ENCODE peak calls at places on chromosome 21, in nine cellular contexts. M is OCI-LY7; J is AG09309; E is CD4-positive, alpha-beta memory T cell; V is cardiac fibroblast; G is DND-41; S is left ventricle myocardium inferior; O is small intestine; L is spleen. F is an unnamed sample.

GRCh38 chr21:36135391-36136094 is 664 bp downstream of the CBR3 start:
- DNase-seq in M (peak; percentile 22), J (no peak), E (peak; percentile 61), V (peak; percentile 81), G (peak; percentile 63), S (peak; percentile 83), O (peak; percentile 74), L (peak; percentile 88), F (peak; percentile 85)

GRCh38 chr21:14403681-14404318 is 20.9 kb upstream of the HSPA13 start:
- DNase-seq in M (peak; percentile 45), J (peak; percentile 11), E (no peak), V (peak; percentile 63), G (peak; percentile 20), S (no peak), O (peak; percentile 33), L (no peak), F (peak; percentile 8)

GRCh38 chr21:35833388-35833787 is 226.9 kb downstream of the SETD4 start:
- DNase-seq in M (no peak), J (no peak), E (no peak), V (no peak), G (no peak), S (no peak), O (no peak), L (no peak), F (no peak)

GRCh38 chr21:42171091-42172053 is 47.6 kb upstream of the ABCG1 start:
- DNase-seq in M (peak; percentile 57), J (no peak), E (no peak), V (peak; percentile 37), G (no peak), S (peak; percentile 55), O (peak; percentile 95), L (no peak), F (no peak)

GRCh38 chr21:15731243-15731613 is 1.4 kb downstream of the USP25 start:
- DNase-seq in M (peak; percentile 13), J (no peak), E (peak; percentile 57), V (no peak), G (no peak), S (no peak), O (peak; percentile 51), L (no peak), F (no peak)

GRCh38 chr21:42763578-42764442 is 110.4 kb downstream of the PDE9A start:
- DNase-seq in M (no peak), J (no peak), E (no peak), V (no peak), G (no peak), S (no peak), O (peak; percentile 70), L (peak; percentile 58), F (no peak)

GRCh38 chr21:34635307-34635706 is 20.4 kb upstream of the RCAN1 start:
- DNase-seq in M (no peak), J (no peak), E (no peak), V (no peak), G (no peak), S (no peak), O (no peak), L (no peak), F (peak; percentile 54)

GRCh38 chr21:25867041-25867440 is 132.3 kb downstream of the GABPA start:
- DNase-seq in M (no peak), J (no peak), E (no peak), V (no peak), G (no peak), S (no peak), O (no peak), L (no peak), F (no peak)

GRCh38 chr21:15063821-15064575 is 802 bp downstream of the NRIP1 start:
- DNase-seq in M (no peak), J (no peak), E (peak; percentile 33), V (peak; percentile 46), G (peak; percentile 29), S (peak; percentile 68), O (peak; percentile 53), L (no peak), F (peak; percentile 75)

GRCh38 chr21:37548521-37548981 is 182.0 kb downstream of the DYRK1A start:
- DNase-seq in M (no peak), J (no peak), E (no peak), V (no peak), G (no peak), S (no peak), O (no peak), L (no peak), F (no peak)

DNA sequence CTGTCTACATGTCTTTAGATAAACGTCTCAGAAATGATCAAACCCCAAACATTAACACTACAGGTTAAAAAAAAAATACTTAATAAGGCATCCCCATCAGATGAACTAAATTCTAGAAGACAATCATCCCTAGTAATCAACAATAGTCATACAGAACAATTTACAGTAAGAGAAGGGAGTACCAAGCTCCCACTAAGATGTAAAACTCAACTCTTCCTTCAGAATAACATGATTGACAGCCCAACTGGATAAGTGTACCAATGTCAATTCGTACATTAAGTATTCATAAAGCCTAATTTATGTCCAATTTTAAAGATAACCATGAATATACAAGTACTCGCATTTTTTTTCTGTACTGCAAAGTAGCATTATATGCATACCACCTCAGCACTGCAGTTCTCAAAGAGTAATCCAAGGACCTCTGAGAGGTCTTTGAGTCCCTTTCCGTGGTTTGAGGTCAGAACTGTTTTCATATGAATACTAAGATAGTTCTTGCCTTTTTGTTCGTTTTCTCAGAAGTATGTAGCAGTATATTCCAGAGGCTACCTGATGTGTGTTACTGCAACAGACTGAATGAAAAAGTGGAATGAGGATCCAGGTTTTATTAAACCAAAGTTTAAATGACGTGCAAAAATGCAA is 6.6 kb downstream of the SCAF4 start:
- DNase-seq in M (no peak), J (no peak), E (no peak), V (no peak), G (no peak), S (no peak), O (no peak), L (no peak), F (no peak)
- H3K4me3 ChIP-seq in M (no peak overlapping the region), J (no peak overlapping the region), E (no peak overlapping the region), V (no peak overlapping the region), G (no peak overlapping the region), S (no peak overlapping the region), O (no peak overlapping the region), L (no peak overlapping the region), F (no peak overlapping the region)

GRCh38 chr21:33434770-33435360 is 31.7 kb downstream of the IFNGR2 start:
- DNase-seq in M (peak; percentile 60), J (peak; percentile 83), E (no peak), V (peak; percentile 95), G (no peak), S (no peak), O (no peak), L (no peak), F (no peak)
- H3K4me3 ChIP-seq in M (no peak overlapping the region), J (no peak overlapping the region), E (no peak overlapping the region), V (no peak overlapping the region), G (no peak overlapping the region), S (no peak overlapping the region), O (no peak overlapping the region), L (no peak overlapping the region), F (no peak overlapping the region)

GRCh38 chr21:41168391-41169257 is 664 bp downstream of the BACE2 start:
- DNase-seq in M (no peak), J (no peak), E (no peak), V (peak; percentile 64), G (peak; percentile 58), S (peak; percentile 42), O (peak; percentile 41), L (peak; percentile 80), F (peak; percentile 79)
- H3K4me3 ChIP-seq in M (no peak overlapping the region), J (peak overlapping the region; percentile 80), E (no peak overlapping the region), V (peak overlapping the region; percentile 70), G (peak overlapping the region; percentile 15), S (peak overlapping the region; percentile 87), O (peak overlapping the region; percentile 70), L (peak overlapping the region; percentile 82), F (peak overlapping the region; percentile 63)

GRCh38 chr21:26965091-26965566 is 1.8 kb downstream of the ADAMTS5 start:
- DNase-seq in M (no peak), J (no peak), E (no peak), V (no peak), G (no peak), S (no peak), O (no peak), L (peak; percentile 78), F (peak; percentile 5)
- H3K4me3 ChIP-seq in M (no peak overlapping the region), J (peak overlapping the region; percentile 64), E (no peak overlapping the region), V (peak overlapping the region; percentile 64), G (no peak overlapping the region), S (peak overlapping the region; percentile 76), O (no peak overlapping the region), L (peak overlapping the region; percentile 73), F (peak overlapping the region; percentile 64)

DNA sequence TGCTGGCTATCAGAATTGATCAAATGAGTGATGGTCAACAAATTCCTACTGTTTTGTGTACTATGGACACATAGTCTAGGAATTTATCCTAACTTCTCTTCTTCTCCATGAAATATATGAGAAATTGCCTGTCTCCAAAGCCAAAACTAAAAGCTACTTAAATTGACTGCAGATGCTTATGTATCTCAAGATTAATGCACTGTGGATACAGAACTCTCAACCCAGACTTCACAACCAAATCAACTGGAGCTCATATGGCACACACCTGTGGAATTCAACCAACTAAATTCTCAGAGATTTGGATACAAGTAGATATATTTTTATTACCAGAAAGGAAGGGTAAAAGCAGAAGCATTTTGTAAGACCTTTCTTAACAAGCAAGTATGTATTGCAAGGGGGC is 566.1 kb downstream of the LTN1 start:
- DNase-seq in M (no peak), J (no peak), E (no peak), V (no peak), G (no peak), S (no peak), O (no peak), L (no peak), F (no peak)
- H3K4me3 ChIP-seq in M (no peak overlapping the region), J (no peak overlapping the region), E (no peak overlapping the region), V (no peak overlapping the region), G (no peak overlapping the region), S (no peak overlapping the region), O (no peak overlapping the region), L (no peak overlapping the region), F (no peak overlapping the region)

DNA sequence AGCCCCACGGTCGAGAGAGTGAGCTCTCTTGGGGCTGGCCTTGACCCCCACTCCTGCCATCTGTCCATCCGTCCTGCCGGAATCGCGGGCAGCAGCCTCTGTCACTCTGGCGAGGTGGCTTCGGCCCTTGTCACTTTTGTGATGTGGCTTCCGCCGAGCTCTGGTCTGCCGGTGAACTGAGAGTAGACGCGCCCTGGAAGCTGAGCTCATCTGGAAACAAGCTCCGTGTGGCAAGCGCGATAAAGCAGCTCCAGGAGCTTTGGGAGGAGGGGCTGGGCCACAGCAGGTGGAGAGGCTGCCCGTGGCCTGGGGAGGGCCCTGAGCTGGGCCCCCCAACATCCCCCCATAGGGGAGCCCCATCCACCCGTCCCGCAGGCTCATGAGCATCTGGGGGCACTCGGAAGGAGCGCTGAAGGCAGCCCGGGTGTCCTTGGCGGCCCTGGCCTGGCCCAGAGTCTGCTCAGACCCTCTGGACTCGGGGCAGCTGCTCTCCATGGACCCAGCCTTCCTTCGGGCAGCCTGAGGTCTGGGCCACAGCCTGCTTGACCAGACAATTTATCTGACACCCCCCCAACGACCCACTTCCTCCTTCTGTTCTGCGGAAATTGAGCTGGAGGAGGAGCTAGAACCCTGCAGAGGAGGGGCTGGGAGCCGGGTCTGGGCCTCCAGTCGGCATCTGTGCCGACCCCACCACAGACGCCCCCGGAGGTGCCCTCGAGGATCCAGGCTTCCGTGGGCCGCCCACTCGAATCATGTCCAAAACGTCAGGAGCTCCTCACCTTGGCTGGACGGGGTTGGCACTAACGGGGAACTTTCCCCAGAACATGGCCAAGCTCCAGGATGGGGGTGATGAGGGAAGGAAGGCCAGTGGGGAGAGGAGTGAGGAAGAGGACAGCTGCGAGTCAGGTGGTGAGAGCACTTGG is 59.1 kb downstream of the SLC19A1 start:
- DNase-seq in M (no peak), J (no peak), E (no peak), V (no peak), G (no peak), S (no peak), O (no peak), L (peak; percentile 91), F (no peak)
- H3K4me3 ChIP-seq in M (no peak overlapping the region), J (no peak overlapping the region), E (no peak overlapping the region), V (no peak overlapping the region), G (no peak overlapping the region), S (no peak overlapping the region), O (peak overlapping the region; percentile 11), L (peak overlapping the region; percentile 59), F (no peak overlapping the region)

GRCh38 chr21:39637971-39638628 is 25.4 kb downstream of the B3GALT5 start:
- DNase-seq in M (no peak), J (no peak), E (no peak), V (no peak), G (no peak), S (no peak), O (no peak), L (no peak), F (no peak)
- H3K4me3 ChIP-seq in M (no peak overlapping the region), J (no peak overlapping the region), E (no peak overlapping the region), V (no peak overlapping the region), G (no peak overlapping the region), S (no peak overlapping the region), O (no peak overlapping the region), L (no peak overlapping the region), F (no peak overlapping the region)